ENCODE peak calls at places on chromosomes 2 and 18, in seven cellular contexts. One of them, this sample, is unnamed.

GRCh38 chr2:176122266-176122632 is 270 bp upstream of the HOXD9 start:
- DNase-seq in HL-60: no peak
- DNase-seq in suprapubic skin: no peak
- DNase-seq in endothelial cell of umbilical vein: no peak
- DNase-seq in transverse colon: no peak
- DNase-seq in HCT116: no peak
- DNase-seq in spleen: peak
- DNase-seq in this sample: no peak

GRCh38 chr2:15748736-15749323 is 157.2 kb downstream of the DDX1 start:
- DNase-seq in HL-60: no peak
- DNase-seq in suprapubic skin: no peak
- DNase-seq in endothelial cell of umbilical vein: no peak
- DNase-seq in transverse colon: peak
- DNase-seq in HCT116: peak
- DNase-seq in spleen: no peak
- DNase-seq in this sample: no peak

GRCh38 chr2:35293261-35293660 is 1062.3 kb upstream of the CRIM1 start:
- DNase-seq in HL-60: no peak
- DNase-seq in suprapubic skin: no peak
- DNase-seq in endothelial cell of umbilical vein: no peak
- DNase-seq in transverse colon: no peak
- DNase-seq in HCT116: no peak
- DNase-seq in spleen: no peak
- DNase-seq in this sample: no peak

GRCh38 chr18:45626330-45627203 is 11.3 kb downstream of the SLC14A2 start:
- DNase-seq in HL-60: no peak
- DNase-seq in suprapubic skin: no peak
- DNase-seq in endothelial cell of umbilical vein: no peak
- DNase-seq in transverse colon: no peak
- DNase-seq in HCT116: no peak
- DNase-seq in spleen: no peak
- DNase-seq in this sample: no peak

GRCh38 chr2:64359892-64360657 is 93.9 kb upstream of the LGALSL start:
- DNase-seq in HL-60: peak
- DNase-seq in suprapubic skin: peak
- DNase-seq in endothelial cell of umbilical vein: peak
- DNase-seq in transverse colon: peak
- DNase-seq in HCT116: peak
- DNase-seq in spleen: no peak
- DNase-seq in this sample: peak

GRCh38 chr2:209872675-209873074 is 101.0 kb downstream of the UNC80 start:
- DNase-seq in HL-60: no peak
- DNase-seq in suprapubic skin: no peak
- DNase-seq in endothelial cell of umbilical vein: no peak
- DNase-seq in transverse colon: no peak
- DNase-seq in HCT116: no peak
- DNase-seq in spleen: no peak
- DNase-seq in this sample: no peak

GRCh38 chr18:22983175-22983574 is 50.0 kb downstream of the RBBP8 start:
- DNase-seq in HL-60: peak
- DNase-seq in suprapubic skin: no peak
- DNase-seq in endothelial cell of umbilical vein: peak
- DNase-seq in transverse colon: no peak
- DNase-seq in HCT116: peak
- DNase-seq in spleen: no peak
- DNase-seq in this sample: peak

GRCh38 chr2:230798769-230799399 is 65.9 kb upstream of the ITM2C start:
- DNase-seq in HL-60: peak
- DNase-seq in suprapubic skin: no peak
- DNase-seq in endothelial cell of umbilical vein: peak
- DNase-seq in transverse colon: no peak
- DNase-seq in HCT116: no peak
- DNase-seq in spleen: no peak
- DNase-seq in this sample: no peak

GRCh38 chr2:45754087-45755015 is 102.9 kb downstream of the PRKCE start:
- DNase-seq in HL-60: no peak
- DNase-seq in suprapubic skin: no peak
- DNase-seq in endothelial cell of umbilical vein: no peak
- DNase-seq in transverse colon: no peak
- DNase-seq in HCT116: no peak
- DNase-seq in spleen: no peak
- DNase-seq in this sample: no peak

GRCh38 chr2:45184606-45185005 is 175.4 kb upstream of the SIX2 start:
- DNase-seq in HL-60: no peak
- DNase-seq in suprapubic skin: no peak
- DNase-seq in endothelial cell of umbilical vein: no peak
- DNase-seq in transverse colon: no peak
- DNase-seq in HCT116: peak
- DNase-seq in spleen: no peak
- DNase-seq in this sample: no peak

GRCh38 chr2:171480908-171481307 is 41.4 kb upstream of the CYBRD1 start:
- DNase-seq in HL-60: no peak
- DNase-seq in suprapubic skin: no peak
- DNase-seq in endothelial cell of umbilical vein: no peak
- DNase-seq in transverse colon: no peak
- DNase-seq in HCT116: no peak
- DNase-seq in spleen: no peak
- DNase-seq in this sample: no peak

GRCh38 chr2:163527381-163527780 is 208.4 kb downstream of the FIGN start:
- DNase-seq in HL-60: no peak
- DNase-seq in suprapubic skin: no peak
- DNase-seq in endothelial cell of umbilical vein: no peak
- DNase-seq in transverse colon: no peak
- DNase-seq in HCT116: no peak
- DNase-seq in spleen: no peak
- DNase-seq in this sample: no peak

GRCh38 chr2:144681389-144681788 is 161.5 kb upstream of the ZEB2 start:
- DNase-seq in HL-60: no peak
- DNase-seq in suprapubic skin: no peak
- DNase-seq in endothelial cell of umbilical vein: no peak
- DNase-seq in transverse colon: no peak
- DNase-seq in HCT116: no peak
- DNase-seq in spleen: no peak
- DNase-seq in this sample: no peak

GRCh38 chr2:64455545-64455944 is 1.6 kb downstream of the LGALSL start:
- DNase-seq in HL-60: no peak
- DNase-seq in suprapubic skin: no peak
- DNase-seq in endothelial cell of umbilical vein: no peak
- DNase-seq in transverse colon: no peak
- DNase-seq in HCT116: no peak
- DNase-seq in spleen: no peak
- DNase-seq in this sample: no peak

GRCh38 chr18:52278191-52278590 is 61.8 kb upstream of the DCC start:
- DNase-seq in HL-60: no peak
- DNase-seq in suprapubic skin: no peak
- DNase-seq in endothelial cell of umbilical vein: no peak
- DNase-seq in transverse colon: no peak
- DNase-seq in HCT116: no peak
- DNase-seq in spleen: no peak
- DNase-seq in this sample: no peak

GRCh38 chr2:210584834-210585233 is 28.4 kb downstream of the CPS1 start:
- DNase-seq in HL-60: no peak
- DNase-seq in suprapubic skin: no peak
- DNase-seq in endothelial cell of umbilical vein: peak
- DNase-seq in transverse colon: no peak
- DNase-seq in HCT116: peak
- DNase-seq in spleen: no peak
- DNase-seq in this sample: no peak

GRCh38 chr2:215397632-215398341 is 38.1 kb downstream of the FN1 start:
- DNase-seq in HL-60: no peak
- DNase-seq in suprapubic skin: no peak
- DNase-seq in endothelial cell of umbilical vein: peak
- DNase-seq in transverse colon: no peak
- DNase-seq in HCT116: no peak
- DNase-seq in spleen: no peak
- DNase-seq in this sample: no peak

GRCh38 chr2:218881744-218882462 is 1.3 kb downstream of the WNT10A start:
- DNase-seq in HL-60: no peak
- DNase-seq in suprapubic skin: no peak
- DNase-seq in endothelial cell of umbilical vein: no peak
- DNase-seq in transverse colon: no peak
- DNase-seq in HCT116: no peak
- DNase-seq in spleen: peak
- DNase-seq in this sample: no peak

GRCh38 chr2:205139822-205140612 is 542.3 kb upstream of the NRP2 start:
- DNase-seq in HL-60: no peak
- DNase-seq in suprapubic skin: peak
- DNase-seq in endothelial cell of umbilical vein: peak
- DNase-seq in transverse colon: no peak
- DNase-seq in HCT116: no peak
- DNase-seq in spleen: peak
- DNase-seq in this sample: no peak

GRCh38 chr2:99389371-99389770 is 52.2 kb downstream of the EIF5B start:
- DNase-seq in HL-60: no peak
- DNase-seq in suprapubic skin: no peak
- DNase-seq in endothelial cell of umbilical vein: no peak
- DNase-seq in transverse colon: no peak
- DNase-seq in HCT116: no peak
- DNase-seq in spleen: no peak
- DNase-seq in this sample: no peak

DNA sequence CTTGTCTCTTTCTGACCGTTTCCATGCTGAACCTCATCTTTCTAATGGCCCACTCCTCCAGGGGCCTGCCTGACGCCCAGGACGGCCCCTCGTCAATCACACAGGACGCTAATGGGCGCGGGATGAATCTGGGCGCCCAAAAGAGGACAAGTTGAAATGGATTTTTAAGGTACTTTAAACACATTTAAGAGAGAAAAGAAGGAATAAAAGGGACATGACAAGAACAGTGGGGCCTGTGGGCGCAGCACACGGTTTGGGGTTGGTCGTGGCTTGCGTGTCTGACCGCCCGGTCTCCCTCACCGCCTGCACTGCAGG is 607 bp upstream of the UBE2F start:
- DNase-seq in HL-60: no peak
- DNase-seq in suprapubic skin: no peak
- DNase-seq in endothelial cell of umbilical vein: no peak
- DNase-seq in transverse colon: no peak
- DNase-seq in HCT116: no peak
- DNase-seq in spleen: no peak
- DNase-seq in this sample: no peak
- H3K27ac ChIP-seq in HL-60: no peak
- H3K27ac ChIP-seq in suprapubic skin: peak
- H3K27ac ChIP-seq in endothelial cell of umbilical vein: no peak
- H3K27ac ChIP-seq in transverse colon: peak
- H3K27ac ChIP-seq in HCT116: peak
- H3K27ac ChIP-seq in spleen: peak
- H3K27ac ChIP-seq in this sample: peak

GRCh38 chr2:60528366-60528765 is 25.1 kb downstream of the BCL11A start:
- DNase-seq in HL-60: no peak
- DNase-seq in suprapubic skin: no peak
- DNase-seq in endothelial cell of umbilical vein: no peak
- DNase-seq in transverse colon: no peak
- DNase-seq in HCT116: no peak
- DNase-seq in spleen: no peak
- DNase-seq in this sample: no peak

GRCh38 chr2:60526623-60527022 is 26.8 kb downstream of the BCL11A start:
- DNase-seq in HL-60: no peak
- DNase-seq in suprapubic skin: no peak
- DNase-seq in endothelial cell of umbilical vein: no peak
- DNase-seq in transverse colon: no peak
- DNase-seq in HCT116: no peak
- DNase-seq in spleen: no peak
- DNase-seq in this sample: no peak

GRCh38 chr2:60523987-60524386 is 29.5 kb downstream of the BCL11A start:
- DNase-seq in HL-60: no peak
- DNase-seq in suprapubic skin: no peak
- DNase-seq in endothelial cell of umbilical vein: no peak
- DNase-seq in transverse colon: no peak
- DNase-seq in HCT116: no peak
- DNase-seq in spleen: no peak
- DNase-seq in this sample: no peak

GRCh38 chr2:60527762-60528161 is 25.7 kb downstream of the BCL11A start:
- DNase-seq in HL-60: no peak
- DNase-seq in suprapubic skin: no peak
- DNase-seq in endothelial cell of umbilical vein: no peak
- DNase-seq in transverse colon: no peak
- DNase-seq in HCT116: no peak
- DNase-seq in spleen: no peak
- DNase-seq in this sample: no peak

GRCh38 chr2:60525859-60526258 is 27.6 kb downstream of the BCL11A start:
- DNase-seq in HL-60: no peak
- DNase-seq in suprapubic skin: no peak
- DNase-seq in endothelial cell of umbilical vein: no peak
- DNase-seq in transverse colon: no peak
- DNase-seq in HCT116: no peak
- DNase-seq in spleen: no peak
- DNase-seq in this sample: no peak
- TF ChIP-seq POLR2AphosphoS5 in HL-60: no peak
- TF ChIP-seq POLR2AphosphoS5 in suprapubic skin: no peak
- TF ChIP-seq POLR2AphosphoS5 in endothelial cell of umbilical vein: no peak
- TF ChIP-seq POLR2AphosphoS5 in transverse colon: no peak
- TF ChIP-seq POLR2AphosphoS5 in HCT116: no peak
- TF ChIP-seq POLR2AphosphoS5 in spleen: no peak
- TF ChIP-seq POLR2AphosphoS5 in this sample: no peak

GRCh38 chr2:159012142-159012541 is 43.7 kb downstream of the TANC1 start:
- DNase-seq in HL-60: no peak
- DNase-seq in suprapubic skin: no peak
- DNase-seq in endothelial cell of umbilical vein: no peak
- DNase-seq in transverse colon: no peak
- DNase-seq in HCT116: no peak
- DNase-seq in spleen: no peak
- DNase-seq in this sample: no peak
- H3K27ac ChIP-seq in HL-60: no peak
- H3K27ac ChIP-seq in suprapubic skin: no peak
- H3K27ac ChIP-seq in endothelial cell of umbilical vein: no peak
- H3K27ac ChIP-seq in transverse colon: no peak
- H3K27ac ChIP-seq in HCT116: no peak
- H3K27ac ChIP-seq in spleen: no peak
- H3K27ac ChIP-seq in this sample: no peak

DNA sequence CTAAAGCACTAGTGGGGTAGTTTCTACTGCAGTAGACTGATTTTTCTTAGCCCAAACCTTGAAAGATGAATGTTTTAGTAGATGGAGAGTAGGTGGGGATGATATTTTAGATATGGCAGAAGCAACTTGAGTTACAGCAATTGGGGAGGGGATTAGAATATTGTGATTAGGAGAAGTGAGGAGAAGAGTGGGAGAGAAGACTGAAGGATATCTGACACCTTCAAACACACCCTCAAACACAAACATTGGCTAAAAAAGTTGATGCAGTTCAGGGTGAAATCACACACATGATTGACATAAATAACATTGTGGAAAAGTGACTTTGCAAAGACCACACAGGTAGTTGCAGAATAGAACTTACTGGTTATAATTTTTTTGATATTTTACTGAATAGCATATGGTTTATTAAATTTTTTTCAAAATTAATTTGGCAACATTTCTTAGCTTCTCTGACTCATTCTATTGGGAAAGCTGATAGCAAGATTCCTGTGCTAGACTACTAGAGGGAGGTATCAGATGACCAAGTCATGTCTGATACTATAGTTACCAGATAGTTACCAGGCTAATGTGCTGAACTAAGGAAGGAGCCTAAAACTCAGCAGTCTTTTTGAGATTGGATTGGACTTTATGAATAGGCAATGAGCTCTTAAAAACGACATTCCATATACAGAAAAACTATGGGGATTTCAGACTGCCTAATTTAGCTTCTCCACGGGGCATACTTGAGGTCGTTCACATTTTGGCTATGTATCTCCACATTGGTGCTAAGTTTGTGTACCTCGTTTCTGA is 73.0 kb downstream of the ACTR3 start:
- DNase-seq in HL-60: no peak
- DNase-seq in suprapubic skin: no peak
- DNase-seq in endothelial cell of umbilical vein: no peak
- DNase-seq in transverse colon: no peak
- DNase-seq in HCT116: no peak
- DNase-seq in spleen: no peak
- DNase-seq in this sample: no peak
- TF ChIP-seq POLR2AphosphoS5 in HL-60: no peak
- TF ChIP-seq POLR2AphosphoS5 in suprapubic skin: no peak
- TF ChIP-seq POLR2AphosphoS5 in endothelial cell of umbilical vein: no peak
- TF ChIP-seq POLR2AphosphoS5 in transverse colon: no peak
- TF ChIP-seq POLR2AphosphoS5 in HCT116: no peak
- TF ChIP-seq POLR2AphosphoS5 in spleen: no peak
- TF ChIP-seq POLR2AphosphoS5 in this sample: no peak

This sample was measured in Panc1.